ENCODE peak calls at places on chromosomes 1 and 21, in four cellular contexts. One of them, this sample, is unnamed.

GRCh38 chr1:41943717-41944116 is 25.0 kb upstream of the HIVEP3 start:
- DNase-seq in A549: no peak
- DNase-seq in neural crest cell: no peak
- DNase-seq in upper lobe of right lung: no peak
- DNase-seq in this sample: no peak

GRCh38 chr1:21028520-21029145 is 148.1 kb downstream of the EIF4G3 start:
- DNase-seq in A549: no peak
- DNase-seq in neural crest cell: no peak
- DNase-seq in upper lobe of right lung: no peak
- DNase-seq in this sample: no peak

GRCh38 chr1:228084325-228084724 is 1.8 kb downstream of the ARF1 start:
- DNase-seq in A549: no peak
- DNase-seq in neural crest cell: no peak
- DNase-seq in upper lobe of right lung: no peak
- DNase-seq in this sample: no peak

GRCh38 chr1:39898648-39899603 is 2.8 kb downstream of the MYCL start:
- DNase-seq in A549: peak
- DNase-seq in neural crest cell: peak
- DNase-seq in upper lobe of right lung: no peak
- DNase-seq in this sample: no peak

GRCh38 chr1:176604461-176604860 is 141.5 kb downstream of the PAPPA2 start:
- DNase-seq in A549: no peak
- DNase-seq in neural crest cell: no peak
- DNase-seq in upper lobe of right lung: no peak
- DNase-seq in this sample: no peak

GRCh38 chr1:164961714-164962113 is 394.8 kb downstream of the LMX1A start:
- DNase-seq in A549: no peak
- DNase-seq in neural crest cell: no peak
- DNase-seq in upper lobe of right lung: no peak
- DNase-seq in this sample: no peak

GRCh38 chr1:199082778-199083389 is 444.0 kb downstream of the PTPRC start:
- DNase-seq in A549: no peak
- DNase-seq in neural crest cell: no peak
- DNase-seq in upper lobe of right lung: no peak
- DNase-seq in this sample: no peak

GRCh38 chr1:183764981-183765380 is 39.9 kb upstream of the RGL1 start:
- DNase-seq in A549: no peak
- DNase-seq in neural crest cell: no peak
- DNase-seq in upper lobe of right lung: no peak
- DNase-seq in this sample: no peak

GRCh38 chr1:216820345-216820744 is 97.1 kb upstream of the ESRRG start:
- DNase-seq in A549: no peak
- DNase-seq in neural crest cell: no peak
- DNase-seq in upper lobe of right lung: no peak
- DNase-seq in this sample: no peak

GRCh38 chr1:151294748-151295462 is 12.8 kb downstream of the ZNF687 start:
- DNase-seq in A549: no peak
- DNase-seq in neural crest cell: no peak
- DNase-seq in upper lobe of right lung: no peak
- DNase-seq in this sample: no peak

DNA sequence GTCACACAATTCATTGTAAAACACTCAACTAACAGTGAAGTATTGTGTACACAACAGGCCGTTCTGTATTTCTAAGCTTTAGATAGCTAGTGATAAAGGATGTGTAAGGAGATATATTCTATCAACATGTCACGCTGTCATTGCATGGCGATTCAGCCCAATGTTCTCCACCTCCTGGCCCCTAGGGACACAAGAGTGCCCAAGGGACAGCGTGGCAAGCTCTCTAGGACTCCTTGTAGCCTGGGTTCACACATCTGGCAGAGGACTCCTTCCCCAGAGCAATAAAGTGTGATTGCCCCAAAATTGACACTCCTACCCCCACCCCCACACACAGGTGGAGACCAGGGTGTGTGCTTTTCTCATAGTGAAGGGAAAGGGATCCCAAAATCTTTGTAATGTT is 11.7 kb downstream of the TMPRSS3 start:
- DNase-seq in A549: no peak
- DNase-seq in neural crest cell: no peak
- DNase-seq in upper lobe of right lung: no peak
- DNase-seq in this sample: no peak
- TF ChIP-seq CTCF in A549: no peak
- TF ChIP-seq CTCF in neural crest cell: no peak
- TF ChIP-seq CTCF in upper lobe of right lung: no peak
- TF ChIP-seq CTCF in this sample: no peak

GRCh38 chr1:175338447-175339135 is 146.0 kb upstream of the KIAA0040 start:
- DNase-seq in A549: peak
- DNase-seq in neural crest cell: peak
- DNase-seq in upper lobe of right lung: no peak
- DNase-seq in this sample: peak
- TF ChIP-seq CTCF in A549: no peak
- TF ChIP-seq CTCF in neural crest cell: peak
- TF ChIP-seq CTCF in upper lobe of right lung: peak
- TF ChIP-seq CTCF in this sample: peak

GRCh38 chr1:57468661-57469523 is 45.0 kb upstream of the DAB1 start:
- DNase-seq in A549: no peak
- DNase-seq in neural crest cell: no peak
- DNase-seq in upper lobe of right lung: no peak
- DNase-seq in this sample: no peak
- TF ChIP-seq CTCF in A549: no peak
- TF ChIP-seq CTCF in neural crest cell: no peak
- TF ChIP-seq CTCF in upper lobe of right lung: no peak
- TF ChIP-seq CTCF in this sample: no peak

GRCh38 chr1:14112613-14113012 is 412.6 kb downstream of the PRDM2 start:
- DNase-seq in A549: no peak
- DNase-seq in neural crest cell: no peak
- DNase-seq in upper lobe of right lung: no peak
- DNase-seq in this sample: no peak

GRCh38 chr1:14111121-14111520 is 411.1 kb downstream of the PRDM2 start:
- DNase-seq in A549: no peak
- DNase-seq in neural crest cell: no peak
- DNase-seq in upper lobe of right lung: no peak
- DNase-seq in this sample: no peak

GRCh38 chr1:14113271-14113670 is 413.3 kb downstream of the PRDM2 start:
- DNase-seq in A549: no peak
- DNase-seq in neural crest cell: no peak
- DNase-seq in upper lobe of right lung: no peak
- DNase-seq in this sample: no peak

GRCh38 chr1:14115976-14116375 is 416.0 kb downstream of the PRDM2 start:
- DNase-seq in A549: no peak
- DNase-seq in neural crest cell: no peak
- DNase-seq in upper lobe of right lung: no peak
- DNase-seq in this sample: no peak

GRCh38 chr1:14113841-14114567 is 414.0 kb downstream of the PRDM2 start:
- DNase-seq in A549: no peak
- DNase-seq in neural crest cell: peak
- DNase-seq in upper lobe of right lung: peak
- DNase-seq in this sample: no peak
- TF ChIP-seq CTCF in A549: no peak
- TF ChIP-seq CTCF in neural crest cell: peak
- TF ChIP-seq CTCF in upper lobe of right lung: peak
- TF ChIP-seq CTCF in this sample: no peak

DNA sequence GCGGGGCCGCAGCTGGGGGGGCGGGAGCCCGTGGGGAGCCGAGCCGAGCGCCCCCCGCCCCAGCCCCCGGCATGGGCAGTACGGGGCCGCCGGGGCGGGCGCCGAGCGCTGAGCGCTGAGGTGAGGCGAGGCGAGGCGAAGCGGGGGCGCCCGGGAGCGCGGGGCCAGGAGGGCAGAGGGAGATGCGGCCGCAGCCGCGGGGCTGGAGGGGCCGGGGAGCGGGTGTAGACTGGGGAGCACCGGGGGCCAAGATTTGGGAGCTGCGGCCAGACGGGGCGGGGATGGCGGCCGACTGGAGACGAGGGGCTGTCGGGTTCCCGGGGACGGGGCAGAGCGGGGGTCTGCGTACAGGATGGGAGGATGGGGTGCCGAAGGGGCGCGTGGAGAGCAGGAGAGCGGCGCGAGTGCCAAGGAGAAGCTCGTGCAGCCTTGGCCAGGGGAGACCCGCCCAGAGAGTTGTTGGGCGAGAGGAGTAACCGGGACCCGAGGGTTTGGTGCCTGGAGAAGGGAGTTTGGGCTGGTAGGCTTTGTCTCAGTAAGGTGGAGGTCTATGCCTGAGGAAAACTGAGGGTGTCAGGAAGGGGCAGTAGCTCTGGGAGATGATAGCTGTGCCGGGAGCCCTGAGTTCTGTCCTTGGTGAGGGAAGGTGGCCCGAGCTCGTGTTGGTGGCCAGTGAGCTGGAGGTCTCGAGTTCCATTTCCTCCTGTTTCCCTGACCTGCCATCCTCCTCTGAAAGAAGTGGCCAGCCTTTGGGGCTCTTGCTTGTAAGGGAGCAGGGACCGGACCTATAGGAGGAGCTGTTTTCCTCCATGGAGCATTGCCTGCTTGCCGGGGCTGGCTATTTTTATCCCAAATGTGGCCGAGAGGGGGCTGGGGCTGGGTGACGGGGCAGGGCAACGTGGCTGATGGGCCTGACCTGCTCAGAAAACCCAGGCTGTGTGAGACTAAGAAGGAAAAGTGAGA is 539 bp downstream of the ATP8B2 start:
- DNase-seq in A549: peak
- DNase-seq in neural crest cell: peak
- DNase-seq in upper lobe of right lung: no peak
- DNase-seq in this sample: no peak
- TF ChIP-seq CTCF in A549: peak
- TF ChIP-seq CTCF in neural crest cell: peak
- TF ChIP-seq CTCF in upper lobe of right lung: peak
- TF ChIP-seq CTCF in this sample: peak

GRCh38 chr21:39037807-39038405 is 145.3 kb downstream of the PSMG1 start:
- DNase-seq in A549: no peak
- DNase-seq in neural crest cell: no peak
- DNase-seq in upper lobe of right lung: no peak
- DNase-seq in this sample: no peak
- TF ChIP-seq CTCF in A549: no peak
- TF ChIP-seq CTCF in neural crest cell: no peak
- TF ChIP-seq CTCF in upper lobe of right lung: peak
- TF ChIP-seq CTCF in this sample: no peak

GRCh38 chr1:32754282-32755097 is 51.9 kb upstream of the SYNC start:
- DNase-seq in A549: no peak
- DNase-seq in neural crest cell: peak
- DNase-seq in upper lobe of right lung: peak
- DNase-seq in this sample: no peak

GRCh38 chr1:32757213-32757895 is 54.8 kb upstream of the SYNC start:
- DNase-seq in A549: no peak
- DNase-seq in neural crest cell: no peak
- DNase-seq in upper lobe of right lung: no peak
- DNase-seq in this sample: no peak

GRCh38 chr1:32755810-32756159 is 53.2 kb upstream of the SYNC start:
- DNase-seq in A549: no peak
- DNase-seq in neural crest cell: no peak
- DNase-seq in upper lobe of right lung: no peak
- DNase-seq in this sample: no peak

GRCh38 chr1:32755098-32755809 is 52.7 kb upstream of the SYNC start:
- DNase-seq in A549: no peak
- DNase-seq in neural crest cell: no peak
- DNase-seq in upper lobe of right lung: no peak
- DNase-seq in this sample: no peak

DNA sequence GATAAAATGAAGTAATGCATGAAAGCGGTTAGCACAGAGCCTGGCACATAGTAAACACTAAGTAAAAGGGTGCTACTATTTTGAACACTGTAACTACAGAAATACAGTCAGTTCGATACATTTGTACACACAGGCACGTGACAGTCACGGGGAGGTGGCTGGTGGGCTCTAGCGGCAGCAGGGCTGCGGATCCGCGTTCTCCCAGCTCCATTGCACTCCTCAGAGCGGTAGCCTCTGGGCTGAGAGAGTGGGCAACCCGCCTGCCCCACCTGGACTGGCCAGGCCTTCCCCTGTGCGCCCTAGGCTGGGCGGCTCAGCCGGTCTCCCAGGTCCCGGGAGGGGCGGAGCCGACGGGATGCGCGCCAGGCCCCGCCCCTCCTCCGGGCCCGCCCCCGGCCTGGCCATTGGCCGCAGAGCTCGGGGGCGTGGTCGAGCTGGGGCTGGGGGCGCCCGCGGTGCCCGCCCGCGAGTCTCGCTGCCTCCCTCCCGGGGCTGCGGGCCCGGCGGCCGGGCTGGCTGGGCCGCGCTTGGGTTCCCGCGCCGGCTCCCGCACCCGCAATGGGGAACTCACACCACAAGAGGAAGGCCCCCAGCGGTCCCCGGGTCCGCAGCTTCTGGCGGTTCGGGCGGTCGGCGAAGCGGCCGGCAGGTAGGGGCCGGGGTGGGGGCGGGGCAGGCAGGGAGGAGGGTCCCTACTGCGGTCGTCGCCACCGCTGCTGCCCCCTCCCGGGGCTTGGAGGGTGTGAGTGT is 51.1 kb upstream of the SYNC start:
- DNase-seq in A549: no peak
- DNase-seq in neural crest cell: peak
- DNase-seq in upper lobe of right lung: peak
- DNase-seq in this sample: peak
- TF ChIP-seq CTCF in A549: no peak
- TF ChIP-seq CTCF in neural crest cell: no peak
- TF ChIP-seq CTCF in upper lobe of right lung: no peak
- TF ChIP-seq CTCF in this sample: no peak

GRCh38 chr1:155083865-155084721 is 5.5 kb downstream of the EFNA3 start:
- DNase-seq in A549: no peak
- DNase-seq in neural crest cell: no peak
- DNase-seq in upper lobe of right lung: no peak
- DNase-seq in this sample: no peak
- TF ChIP-seq CTCF in A549: no peak
- TF ChIP-seq CTCF in neural crest cell: no peak
- TF ChIP-seq CTCF in upper lobe of right lung: no peak
- TF ChIP-seq CTCF in this sample: no peak

GRCh38 chr21:37862536-37862935 is 53.7 kb downstream of the KCNJ6 start:
- DNase-seq in A549: peak
- DNase-seq in neural crest cell: no peak
- DNase-seq in upper lobe of right lung: no peak
- DNase-seq in this sample: no peak
- TF ChIP-seq CTCF in A549: no peak
- TF ChIP-seq CTCF in neural crest cell: no peak
- TF ChIP-seq CTCF in upper lobe of right lung: no peak
- TF ChIP-seq CTCF in this sample: no peak